ENCODE peak calls at places on chromosomes 7 and 10, in eight cellular contexts. Y, C, D, S, Z, A, E and V are unnamed samples.

GRCh38 chr7:156000601-156001396 is 188.5 kb upstream of the SHH start:
- DNase-seq in E (no peak), D (no peak), Y (no peak), S (no peak), Z (no peak), A (no peak), C (no peak), V (no peak)

GRCh38 chr10:93334901-93335312 is 147.2 kb downstream of the MYOF start:
- DNase-seq in D (no peak), S (no peak), Z (peak; percentile 53), A (no peak), C (no peak), Y (no peak), E (peak; percentile 83), V (no peak)

GRCh38 chr10:17009228-17009700 is 120.3 kb downstream of the CUBN start:
- DNase-seq in E (no peak), D (no peak), Z (peak; percentile 62), A (no peak), S (peak; percentile 16), C (no peak), Y (peak; percentile 57), V (peak; percentile 86)

GRCh38 chr7:137717811-137718271 is 128.9 kb downstream of the DGKI start:
- DNase-seq in S (no peak), E (no peak), A (no peak), D (no peak), Y (peak; percentile 83), Z (peak; percentile 84), C (no peak), V (peak; percentile 94)

GRCh38 chr7:108059526-108059925 is 56.6 kb upstream of the LAMB1 start:
- DNase-seq in Z (no peak), C (no peak), S (no peak), E (no peak), A (no peak), Y (no peak), D (no peak), V (peak; percentile 14)

GRCh38 chr7:378041-378420 is 88.1 kb downstream of the FOXL3 start:
- DNase-seq in Z (no peak), C (no peak), Y (no peak), D (no peak), S (no peak), E (no peak), A (no peak), V (no peak)

GRCh38 chr7:139297795-139298194 is 43.3 kb upstream of the FMC1 start:
- DNase-seq in Z (no peak), A (no peak), E (no peak), D (no peak), C (no peak), S (peak; percentile 5), Y (peak; percentile 38), V (no peak)

GRCh38 chr10:52488606-52489485 is 174.8 kb downstream of the DKK1 start:
- DNase-seq in C (no peak), A (no peak), Z (peak; percentile 59), D (peak; percentile 34), Y (peak; percentile 71), E (no peak), S (no peak), V (peak; percentile 60)

GRCh38 chr7:30474893-30475292 is 3.7 kb downstream of the NOD1 start:
- DNase-seq in D (no peak), C (no peak), E (no peak), Z (peak; percentile 43), Y (peak; percentile 64), A (no peak), S (peak; percentile 22), V (peak; percentile 99)

GRCh38 chr10:46084321-46085165 is 38.5 kb upstream of the MSMB start:
- DNase-seq in A (no peak), Z (peak; percentile 18), E (no peak), C (no peak), Y (peak; percentile 75), S (no peak), D (no peak), V (no peak)

DNA sequence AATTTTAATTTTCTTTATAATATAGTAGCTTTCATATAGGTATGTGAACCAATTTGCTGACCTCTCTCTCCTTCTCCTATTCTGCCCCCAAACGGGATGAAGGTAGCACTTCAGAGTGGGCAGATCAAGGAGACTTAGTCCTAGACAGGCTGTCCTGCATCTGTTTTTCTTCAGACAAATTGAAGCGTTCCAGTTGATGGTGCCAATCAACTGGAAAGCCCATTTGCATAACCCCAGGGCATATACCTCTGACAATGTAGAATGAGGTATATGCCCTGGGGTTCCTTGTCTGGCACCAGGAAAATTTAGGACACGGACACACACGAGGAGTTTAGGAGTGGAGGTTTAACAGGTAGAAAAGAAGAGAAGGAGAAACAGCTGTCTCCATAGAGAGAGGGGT is 502.9 kb downstream of the HTR7 start:
- DNase-seq in D (no peak), Z (no peak), S (no peak), E (no peak), A (no peak), Y (no peak), C (no peak), V (no peak)
- TF ChIP-seq CTCF in D (no peak), Z (no peak), S (no peak), E (no peak), A (no peak), Y (no peak), C (no peak), V (no peak)

GRCh38 chr10:116120688-116121087 is 152.3 kb downstream of the GFRA1 start:
- DNase-seq in S (no peak), C (peak; percentile 47), Z (no peak), E (no peak), D (no peak), Y (no peak), A (no peak), V (no peak)
- TF ChIP-seq CTCF in S (no peak), C (peak; percentile 77), Z (peak; percentile 31), E (peak; percentile 44), D (no peak), Y (peak; percentile 13), A (peak; percentile 28), V (peak; percentile 35)

GRCh38 chr10:114753126-114753525 is 68.5 kb upstream of the FHIP2A start:
- DNase-seq in S (no peak), Y (no peak), C (no peak), A (no peak), E (no peak), D (no peak), Z (peak; percentile 53), V (peak; percentile 47)
- TF ChIP-seq CTCF in S (no peak), Y (no peak), C (no peak), A (no peak), E (no peak), D (no peak), Z (peak; percentile 21), V (no peak)

GRCh38 chr10:23325132-23325531 is 19.5 kb downstream of the C10orf67 start:
- DNase-seq in A (no peak), E (no peak), S (no peak), Y (peak; percentile 13), D (no peak), Z (no peak), C (no peak), V (no peak)
- TF ChIP-seq CTCF in A (peak; percentile 29), E (no peak), S (no peak), Y (peak; percentile 21), D (no peak), Z (no peak), C (no peak), V (no peak)

DNA sequence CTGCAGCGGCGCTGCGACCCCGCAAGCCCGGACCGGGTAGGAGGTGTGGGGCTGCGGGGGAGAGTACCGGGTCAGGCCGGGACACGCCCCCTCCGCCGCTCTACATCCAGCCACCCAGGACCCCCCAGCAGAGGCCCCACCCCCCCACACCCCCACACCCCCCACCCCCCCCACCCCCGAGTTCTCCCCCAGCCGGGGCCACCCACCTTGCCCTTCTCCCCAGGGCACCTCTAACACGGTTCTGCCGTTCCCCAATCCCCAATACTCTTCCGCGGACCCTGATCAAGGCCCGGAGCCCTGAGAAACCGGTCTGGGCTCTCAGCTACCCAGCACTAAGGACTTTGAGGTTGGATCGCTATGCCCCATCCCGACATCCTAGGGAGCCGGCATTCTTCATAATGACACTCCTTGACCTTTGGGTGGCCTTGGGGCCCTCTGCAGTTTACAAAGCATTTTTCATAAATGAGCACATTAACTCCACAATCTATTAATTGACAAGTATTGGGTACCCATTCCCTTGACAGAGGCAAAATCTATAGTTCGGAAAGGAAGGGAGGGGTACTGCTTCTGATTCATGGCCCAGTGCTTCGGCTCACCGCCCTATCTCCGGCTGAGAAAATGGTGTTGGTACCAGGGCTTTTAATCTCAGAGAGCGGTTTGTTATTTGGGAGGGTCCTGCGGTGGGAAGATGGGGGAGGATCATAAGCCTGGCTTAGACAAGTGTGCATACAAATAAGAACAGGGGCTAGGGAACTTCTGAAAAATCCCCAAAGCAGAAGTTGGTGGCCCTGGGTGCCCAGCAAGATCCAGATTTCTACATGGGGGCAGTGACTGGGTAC is 3.4 kb downstream of the IMPDH1 start:
- DNase-seq in S (no peak), Z (no peak), C (peak; percentile 30), E (no peak), A (no peak), Y (no peak), D (no peak), V (no peak)
- TF ChIP-seq CTCF in S (no peak), Z (no peak), C (no peak), E (no peak), A (no peak), Y (no peak), D (no peak), V (no peak)

DNA sequence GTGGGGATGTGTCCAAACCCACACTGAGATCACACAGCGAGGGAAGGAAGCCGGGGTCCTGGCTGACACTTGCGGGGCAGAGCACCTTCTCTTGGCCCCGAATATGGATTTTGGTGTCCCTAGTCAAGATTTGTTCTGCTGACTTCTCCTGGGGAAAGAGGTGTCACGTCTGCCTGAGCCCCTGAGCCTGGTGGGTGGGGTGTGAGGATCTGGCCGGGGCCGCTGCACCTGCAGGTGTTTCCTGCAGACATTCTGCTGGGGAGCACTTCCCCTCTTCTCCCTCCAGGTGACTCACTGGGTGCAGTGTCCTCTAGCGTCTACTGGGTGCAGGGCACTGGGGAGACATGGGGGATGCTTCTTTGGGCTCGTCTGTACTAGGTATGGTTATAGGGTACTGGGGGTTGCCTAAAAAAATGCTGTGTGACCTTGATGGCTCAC is 99.2 kb downstream of the GRK5 start:
- DNase-seq in E (no peak), D (no peak), Y (no peak), S (no peak), Z (no peak), C (no peak), A (peak; percentile 79), V (no peak)
- TF ChIP-seq CTCF in E (peak; percentile 71), D (no peak), Y (peak; percentile 55), S (no peak), Z (peak; percentile 42), C (no peak), A (peak; percentile 92), V (peak; percentile 0)

GRCh38 chr10:127524229-127524628 is 24.9 kb upstream of the NPS start:
- DNase-seq in S (no peak), A (no peak), Y (no peak), E (peak; percentile 16), C (no peak), D (no peak), Z (no peak), V (no peak)
- TF ChIP-seq CTCF in S (no peak), A (no peak), Y (peak; percentile 17), E (peak; percentile 57), C (peak; percentile 55), D (no peak), Z (peak; percentile 1), V (no peak)

DNA sequence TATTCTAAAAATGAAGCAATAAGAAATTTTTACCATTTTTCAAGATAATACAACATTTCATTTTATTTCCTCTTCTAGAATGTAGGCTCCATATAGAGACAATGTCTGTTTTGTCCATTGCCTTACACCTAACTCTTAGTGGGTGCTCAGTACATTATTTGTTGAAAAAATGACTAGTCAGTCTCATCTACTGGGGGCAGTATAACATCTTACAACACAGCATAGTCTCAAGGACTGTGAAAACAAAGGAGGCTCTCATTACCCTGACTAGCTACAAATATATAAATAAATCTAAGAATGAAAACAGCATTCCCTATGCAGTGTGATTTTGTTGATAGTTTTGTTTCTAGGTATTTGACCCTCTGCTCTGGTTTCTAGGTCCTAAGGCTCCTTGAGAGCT is 11.6 kb downstream of the CRPPA start:
- DNase-seq in A (no peak), S (no peak), Z (no peak), Y (peak; percentile 38), C (no peak), E (no peak), D (no peak), V (no peak)
- TF ChIP-seq CTCF in A (no peak), S (no peak), Z (peak; percentile 1), Y (peak; percentile 24), C (no peak), E (no peak), D (peak; percentile 28), V (no peak)